ENCODE peak calls at places on chromosomes 2 and 18, in nine cellular contexts. S, L, T, W, F, I, G, K and R are unnamed samples. For H3K36me3, the result is how much of the 10 kb centered on the place peaks cover.

GRCh38 chr2:127508621-127509034 is 17.7 kb downstream of the IWS1 start:
- DNase-seq in S (no peak), L (peak), T (no peak), W (peak), F (peak), I (peak), G (peak), K (peak), R (no peak)

GRCh38 chr2:230170532-230170931 is 49.3 kb downstream of the SP110 start:
- DNase-seq in S (no peak), L (no peak), T (no peak), W (no peak), F (no peak), I (peak), G (no peak), K (no peak), R (no peak)

GRCh38 chr2:170243118-170243837 is 65.3 kb downstream of the MYO3B start:
- DNase-seq in S (no peak), L (no peak), T (no peak), W (no peak), F (no peak), I (no peak), G (no peak), K (no peak), R (no peak)

GRCh38 chr2:109429711-109430265 is 184.0 kb downstream of the SEPTIN10 start:
- DNase-seq in S (no peak), L (no peak), T (peak), W (no peak), F (no peak), I (no peak), G (no peak), K (peak), R (no peak)

GRCh38 chr2:24164416-24164973 is 10.4 kb upstream of the FAM228A start:
- DNase-seq in S (peak), L (peak), T (no peak), W (peak), F (no peak), I (no peak), G (no peak), K (no peak), R (no peak)

GRCh38 chr18:45772081-45772480 is 48.1 kb downstream of the SLC14A1 start:
- DNase-seq in S (no peak), L (no peak), T (no peak), W (no peak), F (no peak), I (no peak), G (no peak), K (no peak), R (no peak)

GRCh38 chr2:182006606-182007005 is 21.0 kb downstream of the PPP1R1C start:
- DNase-seq in S (no peak), L (no peak), T (no peak), W (no peak), F (no peak), I (no peak), G (no peak), K (no peak), R (no peak)

GRCh38 chr18:14974576-14974975 is 226.6 kb downstream of the ANKRD30B start:
- DNase-seq in S (no peak), L (no peak), T (no peak), W (no peak), F (no peak), I (peak), G (peak), K (no peak), R (no peak)

GRCh38 chr18:58208207-58208944 is 164.3 kb downstream of the NEDD4L start:
- DNase-seq in S (no peak), L (no peak), T (no peak), W (no peak), F (no peak), I (peak), G (no peak), K (no peak), R (no peak)

GRCh38 chr18:23851470-23852002 is 162.3 kb downstream of the LAMA3 start:
- DNase-seq in S (no peak), L (no peak), T (no peak), W (no peak), F (no peak), I (no peak), G (no peak), K (no peak), R (no peak)

GRCh38 chr18:23849141-23849540 is 159.9 kb downstream of the LAMA3 start:
- DNase-seq in S (no peak), L (no peak), T (no peak), W (no peak), F (no peak), I (no peak), G (no peak), K (no peak), R (no peak)

GRCh38 chr18:23847321-23847986 is 158.2 kb downstream of the LAMA3 start:
- DNase-seq in S (no peak), L (no peak), T (no peak), W (no peak), F (no peak), I (no peak), G (no peak), K (no peak), R (no peak)

GRCh38 chr18:23852236-23853045 is 162.1 kb upstream of the TTC39C start:
- DNase-seq in S (no peak), L (no peak), T (no peak), W (no peak), F (no peak), I (no peak), G (no peak), K (no peak), R (no peak)

GRCh38 chr18:23850215-23850614 is 161.0 kb downstream of the LAMA3 start:
- DNase-seq in S (no peak), L (no peak), T (no peak), W (no peak), F (no peak), I (no peak), G (no peak), K (no peak), R (no peak)
- H3K27ac ChIP-seq in S (no peak), L (no peak), T (no peak), W (no peak), F (no peak), I (no peak), G (no peak), K (no peak), R (no peak)

GRCh38 chr18:23986610-23987359 is 27.8 kb upstream of the TTC39C start:
- DNase-seq in S (no peak), L (no peak), T (no peak), W (no peak), F (no peak), I (no peak), G (no peak), K (no peak), R (no peak)

GRCh38 chr18:23981369-23981768 is 33.2 kb upstream of the TTC39C start:
- DNase-seq in S (no peak), L (peak), T (no peak), W (no peak), F (no peak), I (no peak), G (no peak), K (no peak), R (no peak)

GRCh38 chr18:23977709-23978483 is 36.7 kb upstream of the TTC39C start:
- DNase-seq in S (peak), L (no peak), T (no peak), W (peak), F (no peak), I (no peak), G (no peak), K (no peak), R (no peak)

GRCh38 chr18:23977103-23977502 is 37.5 kb upstream of the TTC39C start:
- DNase-seq in S (no peak), L (no peak), T (no peak), W (no peak), F (no peak), I (no peak), G (no peak), K (no peak), R (no peak)

DNA sequence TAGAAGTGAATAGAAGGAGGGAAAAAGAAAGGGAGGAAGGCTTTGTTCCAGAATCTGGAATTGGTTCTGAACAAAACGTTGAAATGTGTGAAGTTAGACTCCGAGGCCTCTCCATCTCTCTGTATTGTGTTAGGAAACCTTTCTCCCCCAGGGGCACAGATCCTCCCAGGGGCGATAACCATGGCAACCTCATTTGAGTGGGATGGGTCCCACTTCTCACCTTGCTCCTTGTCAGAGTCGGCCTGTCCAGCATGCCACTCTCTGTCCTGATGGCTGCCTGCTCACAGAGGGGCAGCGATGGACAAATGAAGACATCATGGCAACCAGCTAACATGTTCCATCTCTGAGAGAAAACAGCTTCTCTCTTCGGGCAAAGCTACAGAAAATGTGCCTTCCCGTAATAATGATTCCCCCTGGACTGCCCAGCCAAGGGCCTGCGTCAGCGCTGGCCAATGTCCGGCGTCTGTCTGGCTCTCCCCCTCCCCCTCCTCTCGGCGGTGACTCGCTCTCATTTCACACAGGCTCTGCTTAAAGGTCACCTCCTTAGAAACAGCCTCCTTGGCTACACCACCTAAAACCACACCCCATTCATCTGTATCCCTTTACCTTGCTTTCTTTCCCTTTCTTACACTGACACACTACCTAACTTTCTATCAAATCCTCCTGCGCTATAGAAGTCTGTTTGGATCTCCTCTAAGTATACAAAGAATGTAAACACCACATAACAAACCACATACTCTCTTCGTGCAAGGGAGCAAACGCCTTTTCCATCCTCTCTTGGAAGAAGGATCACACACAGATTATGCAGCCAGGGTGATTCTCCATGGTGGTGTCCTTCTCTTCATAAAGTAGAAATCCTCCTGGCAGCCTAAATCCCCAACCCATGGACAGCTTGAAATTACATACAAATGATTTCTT is 32.1 kb upstream of the TTC39C start:
- DNase-seq in S (no peak), L (no peak), T (peak), W (peak), F (peak), I (peak), G (no peak), K (peak), R (no peak)
- H3K36me3 ChIP-seq in S (under half), L (under half), T (under half), W (under half), F (under half), I (under half), G (under half), K (under half), R (under half)

GRCh38 chr2:101723366-101724112 is 26.0 kb downstream of the MAP4K4 start:
- DNase-seq in S (no peak), L (no peak), T (no peak), W (no peak), F (no peak), I (no peak), G (peak), K (no peak), R (no peak)
- H3K27ac ChIP-seq in S (peak), L (peak), T (no peak), W (no peak), F (no peak), I (no peak), G (no peak), K (no peak), R (no peak)

GRCh38 chr2:183162362-183162761 is 38.1 kb downstream of the NUP35 start:
- DNase-seq in S (no peak), L (no peak), T (no peak), W (no peak), F (no peak), I (no peak), G (no peak), K (no peak), R (no peak)

GRCh38 chr2:183153967-183154366 is 29.7 kb downstream of the NUP35 start:
- DNase-seq in S (no peak), L (no peak), T (no peak), W (no peak), F (no peak), I (no peak), G (no peak), K (no peak), R (no peak)

GRCh38 chr2:183157131-183157530 is 32.9 kb downstream of the NUP35 start:
- DNase-seq in S (no peak), L (no peak), T (no peak), W (no peak), F (no peak), I (no peak), G (no peak), K (no peak), R (no peak)
- H3K36me3 ChIP-seq in S (under half), L (under half), T (under half), W (under half), F (half or more), I (under half), G (under half), K (under half), R (under half)

GRCh38 chr18:59267511-59268126 is 5.6 kb downstream of the RAX start:
- DNase-seq in S (no peak), L (no peak), T (no peak), W (no peak), F (no peak), I (no peak), G (no peak), K (no peak), R (no peak)
- H3K27ac ChIP-seq in S (no peak), L (no peak), T (no peak), W (no peak), F (no peak), I (no peak), G (no peak), K (no peak), R (no peak)

DNA sequence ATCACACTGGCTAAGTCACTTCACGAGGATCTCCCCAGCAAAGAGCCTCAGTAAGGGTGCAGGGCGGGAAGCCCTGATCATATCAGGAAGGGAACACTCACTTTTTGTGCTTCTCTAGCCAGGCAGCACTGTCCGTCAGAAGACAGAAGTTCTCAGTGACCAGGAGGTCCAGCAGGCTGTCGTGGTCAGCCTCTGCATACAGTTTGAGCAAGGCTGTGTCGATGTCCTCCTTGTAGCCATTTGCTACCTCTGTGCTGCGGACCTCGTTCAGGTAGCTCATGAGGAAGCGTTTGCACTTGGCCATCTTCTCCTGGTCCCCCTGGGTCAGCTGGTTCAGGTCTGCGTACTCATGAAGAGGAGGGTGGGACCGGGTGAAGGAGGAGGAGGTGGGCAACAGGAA is 38.7 kb downstream of the GPR45 start:
- DNase-seq in S (no peak), L (no peak), T (no peak), W (no peak), F (no peak), I (no peak), G (no peak), K (no peak), R (no peak)
- H3K36me3 ChIP-seq in S (half or more), L (under half), T (under half), W (under half), F (half or more), I (under half), G (under half), K (under half), R (half or more)